ENCODE peak calls at places on chromosome 22, in six cellular contexts. W is CD4-positive, alpha-beta T cell; F is mammary epithelial cell; U is psoas muscle; G is PC-9; Z is pancreas. A is an unnamed sample.

GRCh38 chr22:36369004-36369921 is 18.5 kb downstream of the MYH9 start:
- DNase-seq in F (no peak), G (no peak), Z (peak; percentile 21), W (no peak), U (no peak), A (peak; percentile 49)

GRCh38 chr22:43396321-43396933 is 15.4 kb upstream of the MPPED1 start:
- DNase-seq in W (no peak), Z (no peak), U (no peak), G (no peak), F (no peak), A (no peak)

GRCh38 chr22:37309221-37310074 is 27.1 kb downstream of the CYTH4 start:
- DNase-seq in Z (no peak), W (peak; percentile 36), G (no peak), U (no peak), F (no peak), A (no peak)

GRCh38 chr22:32378703-32379272 is 21.1 kb downstream of the RFPL3 start:
- DNase-seq in F (peak; percentile 31), U (no peak), G (peak; percentile 15), Z (no peak), W (no peak), A (peak; percentile 33)

GRCh38 chr22:41932353-41932752 is 5.7 kb upstream of the TNFRSF13C start:
- DNase-seq in U (no peak), G (no peak), F (no peak), W (no peak), Z (no peak), A (no peak)

GRCh38 chr22:37894939-37895670 is 11.0 kb upstream of the MICALL1 start:
- DNase-seq in U (no peak), G (peak; percentile 88), Z (no peak), F (peak; percentile 59), W (no peak), A (peak; percentile 82)

GRCh38 chr22:27668828-27669797 is 132.4 kb downstream of the MN1 start:
- DNase-seq in Z (peak; percentile 28), F (no peak), W (no peak), U (peak; percentile 88), G (peak; percentile 87), A (peak; percentile 66)

GRCh38 chr22:33271390-33272161 is 213.4 kb upstream of the SYN3 start:
- DNase-seq in W (no peak), G (no peak), U (peak; percentile 56), Z (peak; percentile 88), F (no peak), A (no peak)

GRCh38 chr22:27107824-27108223 is 450.4 kb downstream of the MIAT start:
- DNase-seq in Z (peak; percentile 86), F (peak; percentile 94), W (no peak), G (peak; percentile 80), U (peak; percentile 73), A (peak; percentile 93)

GRCh38 chr22:45671783-45672563 is at the start of gene ATXN10:
- DNase-seq in U (peak; percentile 63), W (peak; percentile 65), F (peak; percentile 72), Z (peak; percentile 67), G (peak; percentile 58), A (peak; percentile 58)

GRCh38 chr22:39244496-39245129 is at the start of gene PDGFB:
- DNase-seq in W (no peak), F (peak; percentile 44), G (peak; percentile 71), U (no peak), Z (peak; percentile 57), A (no peak)

GRCh38 chr22:38223289-38223960 is 21.6 kb downstream of the MAFF start:
- DNase-seq in Z (no peak), F (no peak), U (no peak), W (no peak), G (no peak), A (no peak)

GRCh38 chr22:22092101-22092500 is 109.5 kb upstream of the TOP3B start:
- DNase-seq in F (no peak), U (no peak), G (no peak), W (no peak), Z (no peak), A (no peak)
- H3K27me3 ChIP-seq in F (no peaks in the 10 kb centered on the region), U (peaks cover 42% of the 10 kb centered on the region), G (peaks cover 36% of the 10 kb centered on the region), W (peaks cover 13% of the 10 kb centered on the region), Z (no peaks in the 10 kb centered on the region), A (peaks cover 26% of the 10 kb centered on the region)

GRCh38 chr22:47449508-47450270 is 687.2 kb downstream of the TBC1D22A start:
- DNase-seq in Z (no peak), U (no peak), G (no peak), W (no peak), F (no peak), A (no peak)

GRCh38 chr22:47448231-47449035 is 686.0 kb downstream of the TBC1D22A start:
- DNase-seq in Z (no peak), W (no peak), G (no peak), F (no peak), U (no peak), A (no peak)

GRCh38 chr22:47450876-47451475 is 688.5 kb downstream of the TBC1D22A start:
- DNase-seq in U (no peak), W (no peak), Z (no peak), G (no peak), F (no peak), A (no peak)

GRCh38 chr22:47453049-47453448 is 690.6 kb downstream of the TBC1D22A start:
- DNase-seq in Z (no peak), W (no peak), G (no peak), U (no peak), F (no peak), A (no peak)

DNA sequence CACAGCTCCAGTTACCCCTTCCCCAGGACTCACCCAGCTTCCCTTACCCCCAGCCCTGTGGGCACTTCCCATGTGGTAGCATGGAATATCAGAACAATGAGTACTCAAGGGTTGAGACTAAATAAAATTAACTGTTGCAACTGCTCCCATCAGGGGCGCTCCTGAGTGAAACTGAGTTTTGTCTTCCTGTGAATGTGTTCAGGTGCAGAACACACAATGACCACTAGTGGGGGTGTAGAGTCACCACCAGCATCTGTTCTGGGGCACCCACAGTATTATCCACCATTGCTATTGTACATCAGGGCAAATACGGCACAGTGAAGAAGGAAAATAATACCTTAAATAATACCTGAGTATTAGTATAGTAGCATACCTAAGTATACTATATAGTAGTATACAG is 689.7 kb downstream of the TBC1D22A start:
- DNase-seq in W (no peak), U (no peak), F (no peak), Z (no peak), G (no peak), A (no peak)
- TF ChIP-seq CTCF in W (no peak), U (peak; percentile 5), F (no peak), Z (no peak), G (peak; percentile 75), A (peak; percentile 13)

GRCh38 chr22:20591295-20591645 is 83.9 kb downstream of the MED15 start:
- DNase-seq in G (no peak), F (no peak), Z (no peak), U (no peak), W (no peak), A (no peak)
- H3K27ac ChIP-seq in G (no peak overlapping the region), F (no peak overlapping the region), Z (no peak overlapping the region), U (no peak overlapping the region), W (no peak overlapping the region), A (no peak overlapping the region)

GRCh38 chr22:49240472-49240871 is 587.2 kb downstream of the BRD1 start:
- DNase-seq in G (no peak), W (no peak), Z (no peak), U (no peak), F (no peak), A (no peak)

GRCh38 chr22:49238181-49239141 is 589.2 kb downstream of the BRD1 start:
- DNase-seq in G (no peak), Z (no peak), U (no peak), W (no peak), F (no peak), A (no peak)

GRCh38 chr22:49240016-49240380 is 587.7 kb downstream of the BRD1 start:
- DNase-seq in F (no peak), U (no peak), Z (no peak), W (no peak), G (no peak), A (no peak)

GRCh38 chr22:49237703-49238102 is 590.0 kb downstream of the BRD1 start:
- DNase-seq in W (no peak), U (no peak), F (no peak), Z (no peak), G (no peak), A (no peak)

GRCh38 chr22:49239264-49240015 is 588.2 kb downstream of the BRD1 start:
- DNase-seq in G (no peak), Z (no peak), F (no peak), U (no peak), W (no peak), A (no peak)
- H3K27me3 ChIP-seq in G (peaks cover 80% of the 10 kb centered on the region), Z (no peaks in the 10 kb centered on the region), F (no peaks in the 10 kb centered on the region), U (peaks cover 4% of the 10 kb centered on the region), W (no peaks in the 10 kb centered on the region), A (no peaks in the 10 kb centered on the region)

DNA sequence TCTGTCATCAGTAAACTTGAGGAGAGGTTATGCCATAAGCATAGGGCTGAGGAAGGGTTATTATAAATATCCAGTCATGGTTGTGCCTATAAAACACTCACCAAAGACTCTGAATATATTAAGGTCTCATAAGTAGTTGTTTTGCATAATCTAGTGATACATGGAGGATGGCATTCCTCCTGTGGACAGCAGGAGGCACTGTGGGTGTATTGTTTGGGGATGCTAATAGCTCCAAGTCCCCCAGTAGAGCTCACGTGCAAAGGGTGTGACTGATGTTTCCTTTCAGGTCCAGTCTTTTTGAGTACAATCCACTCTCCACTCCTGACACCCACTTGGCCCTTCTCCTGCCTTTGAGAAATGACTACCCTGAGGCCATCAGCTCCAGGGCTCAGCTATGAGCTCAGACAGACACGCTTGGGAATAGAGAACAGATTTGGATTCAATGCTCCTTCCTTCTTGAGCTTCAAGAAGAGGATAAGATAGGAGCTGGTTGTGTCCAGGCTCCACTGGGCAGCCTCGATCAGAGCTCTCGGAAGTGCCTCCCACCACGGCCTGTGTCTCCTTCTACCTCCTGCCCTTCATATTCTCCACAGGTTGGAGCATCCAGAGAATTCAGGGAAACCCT is 85.2 kb upstream of the IGLL5 start:
- DNase-seq in W (peak; percentile 40), Z (no peak), G (no peak), F (no peak), U (no peak), A (no peak)
- TF ChIP-seq CTCF in W (peak; percentile 83), Z (no peak), G (peak; percentile 18), F (peak; percentile 19), U (no peak), A (peak; percentile 33)

A was measured in foreskin keratinocyte.